ENCODE peak calls at places on chromosomes 3 and 15, in six cellular contexts. One of them, this sample, is unnamed.

GRCh38 chr3:156643729-156644389 is 30.5 kb upstream of the TIPARP start:
- DNase-seq in osteocyte: no peak
- DNase-seq in foreskin fibroblast: no peak
- DNase-seq in BJ: no peak
- DNase-seq in psoas muscle: no peak
- DNase-seq in body of pancreas: no peak
- DNase-seq in this sample: no peak

GRCh38 chr3:37218206-37218605 is 43.8 kb upstream of the LRRFIP2 start:
- DNase-seq in osteocyte: no peak
- DNase-seq in foreskin fibroblast: no peak
- DNase-seq in BJ: no peak
- DNase-seq in psoas muscle: peak; percentile 69
- DNase-seq in body of pancreas: no peak
- DNase-seq in this sample: no peak

GRCh38 chr3:141669434-141669833 is 68.7 kb upstream of the RNF7 start:
- DNase-seq in osteocyte: no peak
- DNase-seq in foreskin fibroblast: no peak
- DNase-seq in BJ: no peak
- DNase-seq in psoas muscle: no peak
- DNase-seq in body of pancreas: no peak
- DNase-seq in this sample: no peak

GRCh38 chr3:157494581-157495281 is 8.5 kb downstream of the VEPH1 start:
- DNase-seq in osteocyte: no peak
- DNase-seq in foreskin fibroblast: no peak
- DNase-seq in BJ: no peak
- DNase-seq in psoas muscle: no peak
- DNase-seq in body of pancreas: no peak
- DNase-seq in this sample: no peak

GRCh38 chr15:59244337-59244736 is 37.7 kb downstream of the LDHAL6B start:
- DNase-seq in osteocyte: no peak
- DNase-seq in foreskin fibroblast: no peak
- DNase-seq in BJ: no peak
- DNase-seq in psoas muscle: no peak
- DNase-seq in body of pancreas: no peak
- DNase-seq in this sample: peak; percentile 56

GRCh38 chr3:11953350-11953749 is 50.8 kb upstream of the SYN2 start:
- DNase-seq in osteocyte: peak; percentile 32
- DNase-seq in foreskin fibroblast: no peak
- DNase-seq in BJ: no peak
- DNase-seq in psoas muscle: no peak
- DNase-seq in body of pancreas: no peak
- DNase-seq in this sample: no peak

GRCh38 chr15:66842710-66843441 is 140.8 kb downstream of the SMAD6 start:
- DNase-seq in osteocyte: peak; percentile 93
- DNase-seq in foreskin fibroblast: peak; percentile 84
- DNase-seq in BJ: no peak
- DNase-seq in psoas muscle: peak; percentile 89
- DNase-seq in body of pancreas: peak; percentile 85
- DNase-seq in this sample: peak; percentile 55

GRCh38 chr3:191275751-191276150 is 53.4 kb upstream of the CCDC50 start:
- DNase-seq in osteocyte: no peak
- DNase-seq in foreskin fibroblast: no peak
- DNase-seq in BJ: no peak
- DNase-seq in psoas muscle: no peak
- DNase-seq in body of pancreas: no peak
- DNase-seq in this sample: no peak

GRCh38 chr3:156217674-156218352 is 97.4 kb downstream of the KCNAB1 start:
- DNase-seq in osteocyte: no peak
- DNase-seq in foreskin fibroblast: peak; percentile 24
- DNase-seq in BJ: no peak
- DNase-seq in psoas muscle: no peak
- DNase-seq in body of pancreas: no peak
- DNase-seq in this sample: no peak

GRCh38 chr3:15260531-15260930 is 54.5 kb downstream of the CAPN7 start:
- DNase-seq in osteocyte: no peak
- DNase-seq in foreskin fibroblast: no peak
- DNase-seq in BJ: no peak
- DNase-seq in psoas muscle: no peak
- DNase-seq in body of pancreas: no peak
- DNase-seq in this sample: no peak

GRCh38 chr3:18751514-18751913 is 326.4 kb upstream of the SATB1 start:
- DNase-seq in osteocyte: no peak
- DNase-seq in foreskin fibroblast: no peak
- DNase-seq in BJ: no peak
- DNase-seq in psoas muscle: no peak
- DNase-seq in body of pancreas: no peak
- DNase-seq in this sample: no peak

GRCh38 chr3:169836058-169836941 is 23.6 kb upstream of the LRRC34 start:
- DNase-seq in osteocyte: no peak
- DNase-seq in foreskin fibroblast: peak; percentile 77
- DNase-seq in BJ: no peak
- DNase-seq in psoas muscle: no peak
- DNase-seq in body of pancreas: no peak
- DNase-seq in this sample: no peak

GRCh38 chr15:63969652-63970421 is 76.4 kb downstream of the DAPK2 start:
- DNase-seq in osteocyte: no peak
- DNase-seq in foreskin fibroblast: no peak
- DNase-seq in BJ: no peak
- DNase-seq in psoas muscle: no peak
- DNase-seq in body of pancreas: peak; percentile 95
- DNase-seq in this sample: no peak

GRCh38 chr3:30605706-30606300 is 598 bp upstream of the TGFBR2 start:
- DNase-seq in osteocyte: no peak
- DNase-seq in foreskin fibroblast: no peak
- DNase-seq in BJ: no peak
- DNase-seq in psoas muscle: no peak
- DNase-seq in body of pancreas: peak; percentile 28
- DNase-seq in this sample: no peak

GRCh38 chr3:136604961-136605360 is 147.2 kb downstream of the STAG1 start:
- DNase-seq in osteocyte: no peak
- DNase-seq in foreskin fibroblast: no peak
- DNase-seq in BJ: no peak
- DNase-seq in psoas muscle: no peak
- DNase-seq in body of pancreas: no peak
- DNase-seq in this sample: no peak

GRCh38 chr3:163951397-163951987 is 1126.8 kb downstream of the SI start:
- DNase-seq in osteocyte: no peak
- DNase-seq in foreskin fibroblast: no peak
- DNase-seq in BJ: no peak
- DNase-seq in psoas muscle: no peak
- DNase-seq in body of pancreas: no peak
- DNase-seq in this sample: no peak
- TF ChIP-seq CTCF in osteocyte: peak; percentile 59
- TF ChIP-seq CTCF in foreskin fibroblast: no peak
- TF ChIP-seq CTCF in BJ: no peak
- TF ChIP-seq CTCF in psoas muscle: peak; percentile 10
- TF ChIP-seq CTCF in body of pancreas: no peak
- TF ChIP-seq CTCF in this sample: peak; percentile 58

DNA sequence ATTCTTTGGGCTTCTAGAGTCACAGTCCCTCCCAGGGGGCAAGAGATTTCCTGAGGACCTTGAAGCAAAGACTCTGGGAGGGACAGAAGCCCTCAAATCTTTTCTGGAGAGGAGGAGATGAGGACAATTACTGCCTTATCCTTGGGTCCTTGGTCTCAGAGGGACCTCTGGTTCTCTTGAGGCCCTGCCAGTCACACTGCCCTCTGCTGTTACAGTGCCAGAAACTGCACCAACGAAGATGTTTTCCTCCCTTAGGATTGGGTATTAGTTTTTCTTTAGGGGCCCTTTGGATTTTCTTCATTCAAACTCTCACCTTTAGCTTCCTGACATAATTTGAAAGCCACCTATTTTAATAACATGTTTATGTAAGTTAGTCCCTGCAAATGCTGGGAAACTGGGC is 58.2 kb upstream of the SCN5A start:
- DNase-seq in osteocyte: no peak
- DNase-seq in foreskin fibroblast: no peak
- DNase-seq in BJ: no peak
- DNase-seq in psoas muscle: no peak
- DNase-seq in body of pancreas: no peak
- DNase-seq in this sample: no peak
- TF ChIP-seq CTCF in osteocyte: no peak
- TF ChIP-seq CTCF in foreskin fibroblast: peak; percentile 27
- TF ChIP-seq CTCF in BJ: peak; percentile 37
- TF ChIP-seq CTCF in psoas muscle: no peak
- TF ChIP-seq CTCF in body of pancreas: no peak
- TF ChIP-seq CTCF in this sample: no peak

DNA sequence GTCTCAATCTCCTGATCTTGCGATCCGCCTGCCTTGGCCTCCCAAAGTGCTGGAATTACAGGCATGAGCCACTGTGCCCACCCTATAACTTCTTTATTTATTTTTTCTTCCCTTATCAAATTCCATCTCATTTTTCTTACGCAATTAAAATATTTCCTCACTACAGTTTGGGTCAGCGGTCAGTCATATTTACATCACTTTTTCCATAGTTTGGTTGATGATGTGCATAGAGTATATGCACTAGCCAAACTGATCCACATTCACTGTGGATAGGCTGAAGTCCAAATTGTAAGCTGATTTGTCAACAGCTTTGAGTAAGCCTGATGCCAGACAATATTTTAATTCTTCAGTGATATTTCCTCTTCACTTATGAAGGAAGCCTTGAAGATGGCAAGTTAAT is 256.3 kb downstream of the TIGIT start:
- DNase-seq in osteocyte: no peak
- DNase-seq in foreskin fibroblast: no peak
- DNase-seq in BJ: no peak
- DNase-seq in psoas muscle: no peak
- DNase-seq in body of pancreas: no peak
- DNase-seq in this sample: no peak
- TF ChIP-seq CTCF in osteocyte: no peak
- TF ChIP-seq CTCF in foreskin fibroblast: no peak
- TF ChIP-seq CTCF in BJ: no peak
- TF ChIP-seq CTCF in psoas muscle: no peak
- TF ChIP-seq CTCF in body of pancreas: no peak
- TF ChIP-seq CTCF in this sample: no peak

DNA sequence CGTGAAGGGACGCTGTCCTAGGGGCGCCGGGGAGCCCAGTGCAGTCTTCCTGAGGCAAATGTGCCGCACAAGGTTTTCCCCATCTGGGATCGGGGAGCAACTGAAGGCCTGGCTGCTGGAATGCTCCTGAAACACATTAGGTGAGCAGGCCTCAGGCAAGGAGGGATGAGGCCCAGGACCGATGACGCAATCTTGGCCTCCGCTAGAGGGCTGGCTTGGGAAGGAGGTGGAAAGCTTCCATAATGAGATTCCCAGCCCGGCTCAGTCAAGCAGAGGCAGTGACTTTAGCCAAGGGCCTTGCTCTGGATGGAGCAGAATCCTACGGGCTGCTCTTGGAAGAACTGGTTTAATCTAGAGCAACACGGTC is 50.8 kb downstream of the CPN2 start:
- DNase-seq in osteocyte: no peak
- DNase-seq in foreskin fibroblast: no peak
- DNase-seq in BJ: no peak
- DNase-seq in psoas muscle: peak; percentile 89
- DNase-seq in body of pancreas: peak; percentile 82
- DNase-seq in this sample: no peak
- TF ChIP-seq CTCF in osteocyte: no peak
- TF ChIP-seq CTCF in foreskin fibroblast: no peak
- TF ChIP-seq CTCF in BJ: peak; percentile 3
- TF ChIP-seq CTCF in psoas muscle: peak; percentile 26
- TF ChIP-seq CTCF in body of pancreas: peak; percentile 31
- TF ChIP-seq CTCF in this sample: no peak

GRCh38 chr15:31489801-31490646 is 163.4 kb downstream of the KLF13 start:
- DNase-seq in osteocyte: peak; percentile 81
- DNase-seq in foreskin fibroblast: peak; percentile 46
- DNase-seq in BJ: no peak
- DNase-seq in psoas muscle: no peak
- DNase-seq in body of pancreas: peak; percentile 59
- DNase-seq in this sample: peak; percentile 6
- TF ChIP-seq CTCF in osteocyte: peak; percentile 89
- TF ChIP-seq CTCF in foreskin fibroblast: peak; percentile 89
- TF ChIP-seq CTCF in BJ: peak; percentile 89
- TF ChIP-seq CTCF in psoas muscle: peak; percentile 86
- TF ChIP-seq CTCF in body of pancreas: peak; percentile 89
- TF ChIP-seq CTCF in this sample: peak; percentile 24

GRCh38 chr3:143301502-143301901 is 181.9 kb downstream of the CHST2 start:
- DNase-seq in osteocyte: no peak
- DNase-seq in foreskin fibroblast: no peak
- DNase-seq in BJ: no peak
- DNase-seq in psoas muscle: no peak
- DNase-seq in body of pancreas: no peak
- DNase-seq in this sample: no peak

GRCh38 chr3:143301031-143301430 is 181.5 kb downstream of the CHST2 start:
- DNase-seq in osteocyte: no peak
- DNase-seq in foreskin fibroblast: no peak
- DNase-seq in BJ: no peak
- DNase-seq in psoas muscle: no peak
- DNase-seq in body of pancreas: no peak
- DNase-seq in this sample: no peak

GRCh38 chr3:143298886-143299535 is 179.4 kb downstream of the CHST2 start:
- DNase-seq in osteocyte: no peak
- DNase-seq in foreskin fibroblast: no peak
- DNase-seq in BJ: no peak
- DNase-seq in psoas muscle: no peak
- DNase-seq in body of pancreas: no peak
- DNase-seq in this sample: no peak

GRCh38 chr3:143306419-143306818 is 186.8 kb downstream of the CHST2 start:
- DNase-seq in osteocyte: no peak
- DNase-seq in foreskin fibroblast: no peak
- DNase-seq in BJ: no peak
- DNase-seq in psoas muscle: no peak
- DNase-seq in body of pancreas: no peak
- DNase-seq in this sample: peak; percentile 56

GRCh38 chr3:143302638-143303171 is 183.1 kb downstream of the CHST2 start:
- DNase-seq in osteocyte: peak; percentile 88
- DNase-seq in foreskin fibroblast: peak; percentile 98
- DNase-seq in BJ: peak; percentile 80
- DNase-seq in psoas muscle: peak; percentile 73
- DNase-seq in body of pancreas: peak; percentile 26
- DNase-seq in this sample: peak; percentile 51
- TF ChIP-seq CTCF in osteocyte: no peak
- TF ChIP-seq CTCF in foreskin fibroblast: no peak
- TF ChIP-seq CTCF in BJ: no peak
- TF ChIP-seq CTCF in psoas muscle: no peak
- TF ChIP-seq CTCF in body of pancreas: no peak
- TF ChIP-seq CTCF in this sample: no peak

DNA sequence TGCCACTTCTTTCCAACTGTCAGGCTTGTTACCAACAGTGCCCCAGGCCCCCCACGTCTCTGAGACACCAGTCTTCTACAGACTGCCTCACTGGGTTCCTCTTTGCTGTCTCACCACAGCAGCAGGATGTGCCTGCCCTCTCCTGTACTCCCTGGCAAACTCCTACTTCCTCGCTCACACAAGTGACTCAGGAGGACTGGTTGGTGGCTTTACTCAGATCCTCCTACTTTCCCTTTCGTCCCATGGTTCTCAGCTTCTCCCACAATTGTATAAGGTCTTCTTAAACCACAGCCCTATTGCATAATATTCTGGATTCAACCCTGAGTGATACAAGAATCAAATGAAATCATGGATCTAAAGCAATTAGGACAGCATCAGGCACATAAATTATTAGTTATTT is 246.6 kb upstream of the PROK2 start:
- DNase-seq in osteocyte: no peak
- DNase-seq in foreskin fibroblast: peak; percentile 48
- DNase-seq in BJ: no peak
- DNase-seq in psoas muscle: no peak
- DNase-seq in body of pancreas: no peak
- DNase-seq in this sample: no peak
- TF ChIP-seq CTCF in osteocyte: no peak
- TF ChIP-seq CTCF in foreskin fibroblast: peak; percentile 5
- TF ChIP-seq CTCF in BJ: no peak
- TF ChIP-seq CTCF in psoas muscle: no peak
- TF ChIP-seq CTCF in body of pancreas: no peak
- TF ChIP-seq CTCF in this sample: no peak

GRCh38 chr3:68764554-68764953 is 167.8 kb downstream of the TAFA4 start:
- DNase-seq in osteocyte: no peak
- DNase-seq in foreskin fibroblast: no peak
- DNase-seq in BJ: no peak
- DNase-seq in psoas muscle: no peak
- DNase-seq in body of pancreas: no peak
- DNase-seq in this sample: no peak
- TF ChIP-seq CTCF in osteocyte: no peak
- TF ChIP-seq CTCF in foreskin fibroblast: no peak
- TF ChIP-seq CTCF in BJ: no peak
- TF ChIP-seq CTCF in psoas muscle: no peak
- TF ChIP-seq CTCF in body of pancreas: no peak
- TF ChIP-seq CTCF in this sample: no peak